ENCODE peak calls at places on chromosome X, in ten cellular contexts. One of them, this sample, is unnamed.

GRCh38 chrX:47540754-47541538 is 20.1 kb upstream of the ARAF start:
- DNase-seq in HepG2: peak
- DNase-seq in M059J: peak
- DNase-seq in NAMALWA: no peak
- DNase-seq in LoVo: peak
- DNase-seq in T-helper 2 cell: no peak
- DNase-seq in AML-193: peak
- DNase-seq in kidney: no peak
- DNase-seq in NCI-H1417: peak
- DNase-seq in neural crest cell: peak
- DNase-seq in this sample: no peak

GRCh38 chrX:139825618-139826017 is 107.2 kb downstream of the ATP11C start:
- DNase-seq in HepG2: no peak
- DNase-seq in M059J: no peak
- DNase-seq in NAMALWA: no peak
- DNase-seq in LoVo: no peak
- DNase-seq in T-helper 2 cell: no peak
- DNase-seq in AML-193: no peak
- DNase-seq in kidney: no peak
- DNase-seq in NCI-H1417: no peak
- DNase-seq in neural crest cell: no peak
- DNase-seq in this sample: no peak

GRCh38 chrX:45758319-45758718 is 557.6 kb upstream of the DIPK2B start:
- DNase-seq in HepG2: no peak
- DNase-seq in M059J: peak
- DNase-seq in NAMALWA: no peak
- DNase-seq in LoVo: no peak
- DNase-seq in T-helper 2 cell: peak
- DNase-seq in AML-193: peak
- DNase-seq in kidney: no peak
- DNase-seq in NCI-H1417: no peak
- DNase-seq in neural crest cell: no peak
- DNase-seq in this sample: no peak

GRCh38 chrX:84735025-84735424 is 232.8 kb upstream of the HDX start:
- DNase-seq in HepG2: peak
- DNase-seq in M059J: no peak
- DNase-seq in NAMALWA: no peak
- DNase-seq in LoVo: no peak
- DNase-seq in T-helper 2 cell: peak
- DNase-seq in AML-193: no peak
- DNase-seq in kidney: no peak
- DNase-seq in NCI-H1417: no peak
- DNase-seq in neural crest cell: no peak
- DNase-seq in this sample: no peak

GRCh38 chrX:49071877-49072711 is 1.7 kb downstream of the PRAF2 start:
- DNase-seq in HepG2: no peak
- DNase-seq in M059J: no peak
- DNase-seq in NAMALWA: no peak
- DNase-seq in LoVo: no peak
- DNase-seq in T-helper 2 cell: no peak
- DNase-seq in AML-193: no peak
- DNase-seq in kidney: peak
- DNase-seq in NCI-H1417: no peak
- DNase-seq in neural crest cell: no peak
- DNase-seq in this sample: no peak

GRCh38 chrX:41507899-41508298 is 60.8 kb downstream of the NYX start:
- DNase-seq in HepG2: no peak
- DNase-seq in M059J: no peak
- DNase-seq in NAMALWA: no peak
- DNase-seq in LoVo: no peak
- DNase-seq in T-helper 2 cell: no peak
- DNase-seq in AML-193: no peak
- DNase-seq in kidney: no peak
- DNase-seq in NCI-H1417: no peak
- DNase-seq in neural crest cell: no peak
- DNase-seq in this sample: no peak

GRCh38 chrX:18464500-18464899 is 39.1 kb downstream of the CDKL5 start:
- DNase-seq in HepG2: peak
- DNase-seq in M059J: no peak
- DNase-seq in NAMALWA: no peak
- DNase-seq in LoVo: no peak
- DNase-seq in T-helper 2 cell: no peak
- DNase-seq in AML-193: no peak
- DNase-seq in kidney: no peak
- DNase-seq in NCI-H1417: no peak
- DNase-seq in neural crest cell: no peak
- DNase-seq in this sample: no peak

GRCh38 chrX:111467896-111468295 is 43.5 kb upstream of the SERTM2 start:
- DNase-seq in HepG2: no peak
- DNase-seq in M059J: no peak
- DNase-seq in NAMALWA: no peak
- DNase-seq in LoVo: no peak
- DNase-seq in T-helper 2 cell: no peak
- DNase-seq in AML-193: no peak
- DNase-seq in kidney: peak
- DNase-seq in NCI-H1417: peak
- DNase-seq in neural crest cell: no peak
- DNase-seq in this sample: no peak

GRCh38 chrX:110173192-110174175 is 144.4 kb downstream of the AMMECR1 start:
- DNase-seq in HepG2: no peak
- DNase-seq in M059J: peak
- DNase-seq in NAMALWA: no peak
- DNase-seq in LoVo: no peak
- DNase-seq in T-helper 2 cell: no peak
- DNase-seq in AML-193: no peak
- DNase-seq in kidney: no peak
- DNase-seq in NCI-H1417: no peak
- DNase-seq in neural crest cell: no peak
- DNase-seq in this sample: no peak

GRCh38 chrX:40360557-40360956 is 220.2 kb upstream of the ATP6AP2 start:
- DNase-seq in HepG2: no peak
- DNase-seq in M059J: no peak
- DNase-seq in NAMALWA: no peak
- DNase-seq in LoVo: no peak
- DNase-seq in T-helper 2 cell: no peak
- DNase-seq in AML-193: no peak
- DNase-seq in kidney: no peak
- DNase-seq in NCI-H1417: no peak
- DNase-seq in neural crest cell: no peak
- DNase-seq in this sample: no peak

GRCh38 chrX:110504947-110505346 is 146.3 kb downstream of the RTL9 start:
- DNase-seq in HepG2: no peak
- DNase-seq in M059J: no peak
- DNase-seq in NAMALWA: no peak
- DNase-seq in LoVo: no peak
- DNase-seq in T-helper 2 cell: no peak
- DNase-seq in AML-193: no peak
- DNase-seq in kidney: no peak
- DNase-seq in NCI-H1417: no peak
- DNase-seq in neural crest cell: no peak
- DNase-seq in this sample: no peak

GRCh38 chrX:38860106-38861013 is 59.1 kb downstream of the MID1IP1 start:
- DNase-seq in HepG2: no peak
- DNase-seq in M059J: no peak
- DNase-seq in NAMALWA: no peak
- DNase-seq in LoVo: no peak
- DNase-seq in T-helper 2 cell: peak
- DNase-seq in AML-193: no peak
- DNase-seq in kidney: no peak
- DNase-seq in NCI-H1417: no peak
- DNase-seq in neural crest cell: no peak
- DNase-seq in this sample: no peak

GRCh38 chrX:68083510-68083909 is 349.8 kb downstream of the OPHN1 start:
- DNase-seq in HepG2: no peak
- DNase-seq in M059J: no peak
- DNase-seq in NAMALWA: no peak
- DNase-seq in LoVo: no peak
- DNase-seq in T-helper 2 cell: no peak
- DNase-seq in AML-193: no peak
- DNase-seq in kidney: no peak
- DNase-seq in NCI-H1417: no peak
- DNase-seq in neural crest cell: no peak
- DNase-seq in this sample: no peak

GRCh38 chrX:63506320-63506719 is 155.2 kb upstream of the SPIN4 start:
- DNase-seq in HepG2: peak
- DNase-seq in M059J: peak
- DNase-seq in NAMALWA: peak
- DNase-seq in LoVo: no peak
- DNase-seq in T-helper 2 cell: peak
- DNase-seq in AML-193: peak
- DNase-seq in kidney: no peak
- DNase-seq in NCI-H1417: peak
- DNase-seq in neural crest cell: no peak
- DNase-seq in this sample: no peak

GRCh38 chrX:2533424-2533823 is 32.6 kb upstream of the DHRSX start:
- DNase-seq in HepG2: no peak
- DNase-seq in M059J: no peak
- DNase-seq in NAMALWA: no peak
- DNase-seq in LoVo: no peak
- DNase-seq in T-helper 2 cell: no peak
- DNase-seq in AML-193: no peak
- DNase-seq in kidney: no peak
- DNase-seq in NCI-H1417: no peak
- DNase-seq in neural crest cell: no peak
- DNase-seq in this sample: no peak

GRCh38 chrX:150409486-150409885 is 46.4 kb downstream of the MAMLD1 start:
- DNase-seq in HepG2: no peak
- DNase-seq in M059J: no peak
- DNase-seq in NAMALWA: no peak
- DNase-seq in LoVo: no peak
- DNase-seq in T-helper 2 cell: no peak
- DNase-seq in AML-193: no peak
- DNase-seq in kidney: no peak
- DNase-seq in NCI-H1417: no peak
- DNase-seq in neural crest cell: no peak
- DNase-seq in this sample: no peak

GRCh38 chrX:109485470-109486340 is 3.8 kb upstream of the GUCY2F start:
- DNase-seq in HepG2: peak
- DNase-seq in M059J: peak
- DNase-seq in NAMALWA: peak
- DNase-seq in LoVo: peak
- DNase-seq in T-helper 2 cell: peak
- DNase-seq in AML-193: peak
- DNase-seq in kidney: no peak
- DNase-seq in NCI-H1417: peak
- DNase-seq in neural crest cell: peak
- DNase-seq in this sample: no peak

GRCh38 chrX:106615041-106615440 is 3.3 kb downstream of the RADX start:
- DNase-seq in HepG2: no peak
- DNase-seq in M059J: no peak
- DNase-seq in NAMALWA: no peak
- DNase-seq in LoVo: no peak
- DNase-seq in T-helper 2 cell: no peak
- DNase-seq in AML-193: no peak
- DNase-seq in kidney: no peak
- DNase-seq in NCI-H1417: peak
- DNase-seq in neural crest cell: no peak
- DNase-seq in this sample: no peak

GRCh38 chrX:106341823-106342222 is 173.7 kb downstream of the PWWP3B start:
- DNase-seq in HepG2: no peak
- DNase-seq in M059J: no peak
- DNase-seq in NAMALWA: no peak
- DNase-seq in LoVo: no peak
- DNase-seq in T-helper 2 cell: no peak
- DNase-seq in AML-193: no peak
- DNase-seq in kidney: no peak
- DNase-seq in NCI-H1417: no peak
- DNase-seq in neural crest cell: no peak
- DNase-seq in this sample: no peak

GRCh38 chrX:11944486-11944885 is 186.4 kb downstream of the MSL3 start:
- DNase-seq in HepG2: no peak
- DNase-seq in M059J: peak
- DNase-seq in NAMALWA: peak
- DNase-seq in LoVo: no peak
- DNase-seq in T-helper 2 cell: peak
- DNase-seq in AML-193: no peak
- DNase-seq in kidney: peak
- DNase-seq in NCI-H1417: peak
- DNase-seq in neural crest cell: peak
- DNase-seq in this sample: no peak

GRCh38 chrX:135498236-135498635 is 22.2 kb upstream of the INTS6L start:
- DNase-seq in HepG2: no peak
- DNase-seq in M059J: no peak
- DNase-seq in NAMALWA: no peak
- DNase-seq in LoVo: no peak
- DNase-seq in T-helper 2 cell: no peak
- DNase-seq in AML-193: no peak
- DNase-seq in kidney: no peak
- DNase-seq in NCI-H1417: no peak
- DNase-seq in neural crest cell: no peak
- DNase-seq in this sample: no peak

GRCh38 chrX:47175588-47175980 is 18.0 kb upstream of the UBA1 start:
- DNase-seq in HepG2: no peak
- DNase-seq in M059J: no peak
- DNase-seq in NAMALWA: no peak
- DNase-seq in LoVo: no peak
- DNase-seq in T-helper 2 cell: no peak
- DNase-seq in AML-193: no peak
- DNase-seq in kidney: peak
- DNase-seq in NCI-H1417: no peak
- DNase-seq in neural crest cell: no peak
- DNase-seq in this sample: peak

GRCh38 chrX:145751943-145752342 is 65.7 kb upstream of the SLITRK2 start:
- DNase-seq in HepG2: no peak
- DNase-seq in M059J: no peak
- DNase-seq in NAMALWA: no peak
- DNase-seq in LoVo: no peak
- DNase-seq in T-helper 2 cell: no peak
- DNase-seq in AML-193: no peak
- DNase-seq in kidney: no peak
- DNase-seq in NCI-H1417: no peak
- DNase-seq in neural crest cell: no peak
- DNase-seq in this sample: no peak

GRCh38 chrX:149982310-149982709 is 44.0 kb upstream of the EOLA2 start:
- DNase-seq in HepG2: peak
- DNase-seq in M059J: no peak
- DNase-seq in NAMALWA: no peak
- DNase-seq in LoVo: no peak
- DNase-seq in T-helper 2 cell: no peak
- DNase-seq in AML-193: no peak
- DNase-seq in kidney: no peak
- DNase-seq in NCI-H1417: no peak
- DNase-seq in neural crest cell: no peak
- DNase-seq in this sample: no peak

GRCh38 chrX:72019487-72019886 is 108.8 kb downstream of the NHSL2 start:
- DNase-seq in HepG2: no peak
- DNase-seq in M059J: no peak
- DNase-seq in NAMALWA: no peak
- DNase-seq in LoVo: no peak
- DNase-seq in T-helper 2 cell: no peak
- DNase-seq in AML-193: no peak
- DNase-seq in kidney: no peak
- DNase-seq in NCI-H1417: no peak
- DNase-seq in neural crest cell: no peak
- DNase-seq in this sample: no peak

GRCh38 chrX:39012561-39013209 is 211.4 kb downstream of the MID1IP1 start:
- DNase-seq in HepG2: no peak
- DNase-seq in M059J: peak
- DNase-seq in NAMALWA: no peak
- DNase-seq in LoVo: no peak
- DNase-seq in T-helper 2 cell: no peak
- DNase-seq in AML-193: no peak
- DNase-seq in kidney: no peak
- DNase-seq in NCI-H1417: no peak
- DNase-seq in neural crest cell: no peak
- DNase-seq in this sample: no peak

GRCh38 chrX:153722704-153723350 is 1.4 kb downstream of the BCAP31 start:
- DNase-seq in HepG2: no peak
- DNase-seq in M059J: no peak
- DNase-seq in NAMALWA: peak
- DNase-seq in LoVo: no peak
- DNase-seq in T-helper 2 cell: no peak
- DNase-seq in AML-193: no peak
- DNase-seq in kidney: peak
- DNase-seq in NCI-H1417: no peak
- DNase-seq in neural crest cell: no peak
- DNase-seq in this sample: no peak

GRCh38 chrX:26722666-26723428 is 506.9 kb downstream of the MAGEB5 start:
- DNase-seq in HepG2: no peak
- DNase-seq in M059J: no peak
- DNase-seq in NAMALWA: no peak
- DNase-seq in LoVo: no peak
- DNase-seq in T-helper 2 cell: no peak
- DNase-seq in AML-193: no peak
- DNase-seq in kidney: peak
- DNase-seq in NCI-H1417: no peak
- DNase-seq in neural crest cell: no peak
- DNase-seq in this sample: no peak